ENCODE peak calls at places on chromosome 11, in ten cellular contexts. One of them, this sample, is unnamed.

GRCh38 chr11:6225024-6225423 is 9.4 kb downstream of the FHIP1B start:
- DNase-seq in OCI-M1: peak
- DNase-seq in GDM1: no peak
- DNase-seq in NCI-H748 treated with DMSO at 0.1 percent for 48 hours: no peak
- DNase-seq in RKO: no peak
- DNase-seq in NCI-H1092: no peak
- DNase-seq in EL: no peak
- DNase-seq in GM20000: no peak
- DNase-seq in fibroblast of pulmonary artery: no peak
- DNase-seq in memory B cell: no peak
- DNase-seq in this sample: no peak

GRCh38 chr11:44171518-44171917 is 76.0 kb downstream of the EXT2 start:
- DNase-seq in OCI-M1: no peak
- DNase-seq in GDM1: no peak
- DNase-seq in NCI-H748 treated with DMSO at 0.1 percent for 48 hours: no peak
- DNase-seq in RKO: no peak
- DNase-seq in NCI-H1092: no peak
- DNase-seq in EL: no peak
- DNase-seq in GM20000: no peak
- DNase-seq in fibroblast of pulmonary artery: no peak
- DNase-seq in memory B cell: no peak
- DNase-seq in this sample: no peak

GRCh38 chr11:93370260-93370659 is 39.7 kb downstream of the DEUP1 start:
- DNase-seq in OCI-M1: no peak
- DNase-seq in GDM1: no peak
- DNase-seq in NCI-H748 treated with DMSO at 0.1 percent for 48 hours: no peak
- DNase-seq in RKO: peak
- DNase-seq in NCI-H1092: no peak
- DNase-seq in EL: peak
- DNase-seq in GM20000: no peak
- DNase-seq in fibroblast of pulmonary artery: no peak
- DNase-seq in memory B cell: no peak
- DNase-seq in this sample: no peak

GRCh38 chr11:100328626-100329340 is 358.3 kb upstream of the ARHGAP42 start:
- DNase-seq in OCI-M1: no peak
- DNase-seq in GDM1: no peak
- DNase-seq in NCI-H748 treated with DMSO at 0.1 percent for 48 hours: no peak
- DNase-seq in RKO: no peak
- DNase-seq in NCI-H1092: no peak
- DNase-seq in EL: peak
- DNase-seq in GM20000: no peak
- DNase-seq in fibroblast of pulmonary artery: no peak
- DNase-seq in memory B cell: no peak
- DNase-seq in this sample: no peak

GRCh38 chr11:18615628-18616392 is 16.2 kb downstream of the MISFA start:
- DNase-seq in OCI-M1: peak
- DNase-seq in GDM1: no peak
- DNase-seq in NCI-H748 treated with DMSO at 0.1 percent for 48 hours: no peak
- DNase-seq in RKO: no peak
- DNase-seq in NCI-H1092: no peak
- DNase-seq in EL: no peak
- DNase-seq in GM20000: peak
- DNase-seq in fibroblast of pulmonary artery: no peak
- DNase-seq in memory B cell: no peak
- DNase-seq in this sample: no peak

GRCh38 chr11:70725272-70725671 is 326.9 kb downstream of the CTTN start:
- DNase-seq in OCI-M1: no peak
- DNase-seq in GDM1: no peak
- DNase-seq in NCI-H748 treated with DMSO at 0.1 percent for 48 hours: no peak
- DNase-seq in RKO: no peak
- DNase-seq in NCI-H1092: no peak
- DNase-seq in EL: no peak
- DNase-seq in GM20000: no peak
- DNase-seq in fibroblast of pulmonary artery: no peak
- DNase-seq in memory B cell: no peak
- DNase-seq in this sample: no peak

GRCh38 chr11:41449483-41450050 is 9.9 kb downstream of the LRRC4C start:
- DNase-seq in OCI-M1: no peak
- DNase-seq in GDM1: no peak
- DNase-seq in NCI-H748 treated with DMSO at 0.1 percent for 48 hours: no peak
- DNase-seq in RKO: no peak
- DNase-seq in NCI-H1092: no peak
- DNase-seq in EL: no peak
- DNase-seq in GM20000: no peak
- DNase-seq in fibroblast of pulmonary artery: no peak
- DNase-seq in memory B cell: no peak
- DNase-seq in this sample: no peak

GRCh38 chr11:29173660-29174062 is 843.2 kb downstream of the KCNA4 start:
- DNase-seq in OCI-M1: no peak
- DNase-seq in GDM1: no peak
- DNase-seq in NCI-H748 treated with DMSO at 0.1 percent for 48 hours: no peak
- DNase-seq in RKO: no peak
- DNase-seq in NCI-H1092: no peak
- DNase-seq in EL: peak
- DNase-seq in GM20000: no peak
- DNase-seq in fibroblast of pulmonary artery: peak
- DNase-seq in memory B cell: no peak
- DNase-seq in this sample: no peak

GRCh38 chr11:2380396-2380795 is 3.3 kb downstream of the CD81 start:
- DNase-seq in OCI-M1: no peak
- DNase-seq in GDM1: no peak
- DNase-seq in NCI-H748 treated with DMSO at 0.1 percent for 48 hours: no peak
- DNase-seq in RKO: no peak
- DNase-seq in NCI-H1092: no peak
- DNase-seq in EL: no peak
- DNase-seq in GM20000: no peak
- DNase-seq in fibroblast of pulmonary artery: no peak
- DNase-seq in memory B cell: no peak
- DNase-seq in this sample: no peak

GRCh38 chr11:57638005-57638760 is 11.5 kb downstream of the YPEL4 start:
- DNase-seq in OCI-M1: peak
- DNase-seq in GDM1: peak
- DNase-seq in NCI-H748 treated with DMSO at 0.1 percent for 48 hours: peak
- DNase-seq in RKO: no peak
- DNase-seq in NCI-H1092: peak
- DNase-seq in EL: peak
- DNase-seq in GM20000: peak
- DNase-seq in fibroblast of pulmonary artery: peak
- DNase-seq in memory B cell: peak
- DNase-seq in this sample: peak

GRCh38 chr11:86978756-86979608 is 23.8 kb upstream of the FZD4 start:
- DNase-seq in OCI-M1: peak
- DNase-seq in GDM1: peak
- DNase-seq in NCI-H748 treated with DMSO at 0.1 percent for 48 hours: no peak
- DNase-seq in RKO: peak
- DNase-seq in NCI-H1092: no peak
- DNase-seq in EL: peak
- DNase-seq in GM20000: peak
- DNase-seq in fibroblast of pulmonary artery: peak
- DNase-seq in memory B cell: no peak
- DNase-seq in this sample: no peak